ENCODE peak calls at places on chromosomes 4 and X, in nine cellular contexts. N, Y, O, Q, P, X, E, F and R are unnamed samples.

GRCh38 chrX:139554991-139555675 is 24.6 kb downstream of the F9 start:
- DNase-seq in Q (no peak), E (no peak), O (no peak), Y (no peak), F (no peak), N (no peak), P (no peak), X (no peak), R (no peak)

GRCh38 chrX:47749185-47749967 is 87.3 kb upstream of the ZNF81 start:
- DNase-seq in O (no peak), E (no peak), N (no peak), Y (no peak), X (no peak), Q (no peak), P (no peak), F (no peak), R (no peak)

GRCh38 chr4:144782345-144782744 is 136.4 kb downstream of the HHIP start:
- DNase-seq in F (no peak), Q (no peak), P (no peak), O (no peak), X (no peak), Y (no peak), E (no peak), N (peak; percentile 1), R (no peak)

GRCh38 chr4:25702848-25703247 is 47.2 kb downstream of the SLC34A2 start:
- DNase-seq in O (no peak), Y (no peak), P (peak; percentile 8), F (no peak), E (no peak), Q (peak; percentile 43), N (peak; percentile 11), X (peak; percentile 80), R (no peak)

GRCh38 chrX:327660-328126 is 9.1 kb upstream of the GTPBP6 start:
- DNase-seq in F (no peak), X (no peak), E (no peak), Y (no peak), P (no peak), N (no peak), O (no peak), Q (no peak), R (no peak)

GRCh38 chr4:149914521-149915115 is 99.0 kb upstream of the IQCM start:
- DNase-seq in X (peak; percentile 37), E (peak; percentile 22), N (peak; percentile 70), O (no peak), Q (peak; percentile 28), F (peak; percentile 33), Y (no peak), P (peak; percentile 46), R (peak; percentile 42)

GRCh38 chr4:675980-676870 is 1.9 kb downstream of the MYL5 start:
- DNase-seq in F (no peak), E (no peak), N (no peak), X (no peak), P (no peak), O (no peak), Y (no peak), Q (no peak), R (no peak)

GRCh38 chr4:101753702-101754101 is 36.8 kb upstream of the BANK1 start:
- DNase-seq in P (no peak), Y (no peak), F (no peak), Q (peak; percentile 40), N (no peak), E (no peak), O (no peak), X (no peak), R (no peak)

GRCh38 chr4:2079926-2080325 is 20.8 kb downstream of the NAT8L start:
- DNase-seq in Y (no peak), E (no peak), N (no peak), Q (no peak), F (no peak), O (no peak), P (no peak), X (no peak), R (no peak)

GRCh38 chrX:11543249-11543648 is 122.5 kb downstream of the ARHGAP6 start:
- DNase-seq in N (no peak), X (no peak), Y (no peak), O (no peak), F (no peak), E (no peak), P (no peak), Q (no peak), R (no peak)

GRCh38 chr4:15469402-15470148 is at the start of gene CC2D2A:
- DNase-seq in N (peak; percentile 7), F (no peak), Y (no peak), P (peak; percentile 64), X (no peak), O (no peak), Q (no peak), E (no peak), R (peak; percentile 80)

GRCh38 chr4:108029321-108029720 is 39.6 kb downstream of the HADH start:
- DNase-seq in O (no peak), E (no peak), P (no peak), Y (no peak), X (no peak), F (peak; percentile 35), N (no peak), Q (no peak), R (no peak)

GRCh38 chr4:69057620-69058409 is 38.5 kb upstream of the UGT2B7 start:
- DNase-seq in N (no peak), O (no peak), P (no peak), X (no peak), E (no peak), Y (no peak), F (no peak), Q (no peak), R (peak; percentile 36)

GRCh38 chr4:85681194-85681803 is 206.3 kb downstream of the ARHGAP24 start:
- DNase-seq in Q (peak; percentile 98), E (no peak), O (no peak), Y (no peak), F (no peak), X (no peak), N (peak; percentile 2), P (peak; percentile 91), R (no peak)

GRCh38 chr4:110106946-110107325 is 91.5 kb downstream of the ELOVL6 start:
- DNase-seq in O (no peak), E (no peak), Q (no peak), F (no peak), X (no peak), N (peak; percentile 13), P (peak; percentile 41), Y (no peak), R (no peak)

GRCh38 chr4:75724867-75725724 is 719 bp downstream of the USO1 start:
- DNase-seq in X (peak; percentile 48), Y (peak; percentile 7), O (peak; percentile 73), E (peak; percentile 63), N (peak; percentile 84), F (peak; percentile 71), Q (no peak), P (peak; percentile 72), R (peak; percentile 90)

GRCh38 chr4:184856277-184856609 is 30.5 kb upstream of the ACSL1 start:
- DNase-seq in N (no peak), Y (no peak), Q (no peak), P (no peak), O (no peak), X (no peak), E (no peak), F (no peak), R (no peak)

GRCh38 chr4:17230727-17231126 is 281.2 kb downstream of the QDPR start:
- DNase-seq in Y (no peak), P (peak; percentile 52), N (no peak), Q (peak; percentile 50), X (no peak), E (no peak), O (no peak), F (no peak), R (no peak)

GRCh38 chrX:13110427-13111324 is 66.3 kb upstream of the FAM9C start:
- DNase-seq in N (no peak), O (peak; percentile 74), X (no peak), Q (peak; percentile 92), E (no peak), P (peak; percentile 96), Y (no peak), F (no peak), R (peak; percentile 34)

GRCh38 chr4:164716901-164717300 is 37.0 kb upstream of the SMIM31 start:
- DNase-seq in Y (no peak), O (no peak), P (peak; percentile 4), N (no peak), Q (no peak), X (no peak), E (no peak), F (no peak), R (peak; percentile 5)

GRCh38 chrX:133745361-133745760 is 240.0 kb downstream of the GPC3 start:
- DNase-seq in E (no peak), F (no peak), X (no peak), P (no peak), N (no peak), Q (no peak), Y (no peak), O (no peak), R (no peak)

GRCh38 chr4:33579951-33580350 is 2664.4 kb downstream of the ARAP2 start:
- DNase-seq in Y (no peak), F (no peak), O (no peak), X (no peak), N (no peak), Q (no peak), E (no peak), P (no peak), R (no peak)

GRCh38 chrX:23838953-23839352 is 56.0 kb downstream of the SAT1 start:
- DNase-seq in X (no peak), Q (no peak), Y (no peak), O (no peak), E (no peak), P (no peak), F (no peak), N (no peak), R (no peak)

GRCh38 chr4:172007889-172008288 is 194.7 kb downstream of the GALNTL6 start:
- DNase-seq in O (no peak), P (no peak), Q (no peak), X (no peak), Y (no peak), F (no peak), N (no peak), E (no peak), R (no peak)

GRCh38 chr4:1201851-1202525 is 29.6 kb upstream of the SPON2 start:
- DNase-seq in P (no peak), F (peak; percentile 72), O (peak; percentile 85), N (no peak), Y (peak; percentile 54), X (no peak), E (no peak), Q (peak; percentile 46), R (no peak)

GRCh38 chr4:39348371-39349265 is 17.5 kb downstream of the RFC1 start:
- DNase-seq in N (no peak), E (no peak), X (no peak), Y (no peak), F (no peak), Q (no peak), O (no peak), P (peak; percentile 65), R (no peak)

GRCh38 chr4:54063224-54063623 is 1.2 kb downstream of the CHIC2 start:
- DNase-seq in Y (no peak), F (no peak), N (peak; percentile 61), O (no peak), Q (no peak), P (peak; percentile 57), E (no peak), X (no peak), R (no peak)

GRCh38 chrX:11474576-11474975 is 181.4 kb downstream of the AMELX start:
- DNase-seq in P (peak; percentile 38), Y (no peak), X (no peak), N (no peak), E (no peak), F (no peak), O (no peak), Q (no peak), R (no peak)

GRCh38 chr4:68859655-68860054 is 43.9 kb downstream of the UGT2B10 start:
- DNase-seq in N (no peak), F (no peak), Q (no peak), P (no peak), X (no peak), Y (no peak), E (no peak), O (no peak), R (no peak)

GRCh38 chr4:185773419-185773818 is 38.6 kb downstream of the SORBS2 start:
- DNase-seq in E (no peak), X (no peak), Q (no peak), N (peak; percentile 34), Y (no peak), O (peak; percentile 20), P (peak; percentile 35), F (no peak), R (no peak)

GRCh38 chrX:37474478-37474877 is 97.0 kb upstream of the LANCL3 start:
- DNase-seq in E (no peak), F (no peak), N (no peak), Y (no peak), X (no peak), P (no peak), Q (no peak), O (no peak), R (no peak)